ENCODE peak calls at places on chromosomes 6 and 20, in eight cellular contexts. I is SHP77, E is NCI-H774, S is IMR-90, D is GM04504, F is NCI-H1105 treated with DMSO at 0.1 percent for 48 hours, T is heart left ventricle, O is non-pigmented ciliary epithelial cell. N is an unnamed sample.

GRCh38 chr6:136524936-136525413 is 25.2 kb downstream of the MAP7 start:
- DNase-seq in I (peak), E (no peak), S (no peak), D (no peak), F (peak), T (no peak), O (no peak), N (no peak)

GRCh38 chr6:53066059-53066406 is 829 bp downstream of the FBXO9 start:
- DNase-seq in I (no peak), E (no peak), S (peak), D (no peak), F (peak), T (peak), O (no peak), N (peak)

GRCh38 chr6:146460941-146461340 is 82.7 kb upstream of the RAB32 start:
- DNase-seq in I (no peak), E (no peak), S (no peak), D (no peak), F (no peak), T (no peak), O (no peak), N (no peak)

GRCh38 chr6:158039178-158039557 is 57.5 kb downstream of the SYNJ2 start:
- DNase-seq in I (no peak), E (no peak), S (peak), D (no peak), F (no peak), T (no peak), O (no peak), N (no peak)

GRCh38 chr6:129713806-129714338 is 3.9 kb upstream of the ARHGAP18 start:
- DNase-seq in I (no peak), E (no peak), S (no peak), D (no peak), F (no peak), T (no peak), O (no peak), N (no peak)

GRCh38 chr6:47276377-47276776 is 33.3 kb downstream of the TNFRSF21 start:
- DNase-seq in I (no peak), E (no peak), S (peak), D (no peak), F (peak), T (no peak), O (no peak), N (no peak)

GRCh38 chr6:157528931-157529653 is 148.1 kb downstream of the ZDHHC14 start:
- DNase-seq in I (no peak), E (no peak), S (no peak), D (no peak), F (no peak), T (no peak), O (no peak), N (no peak)

GRCh38 chr6:50007821-50008220 is 14.0 kb downstream of the DEFB110 start:
- DNase-seq in I (no peak), E (no peak), S (peak), D (peak), F (no peak), T (no peak), O (peak), N (no peak)

GRCh38 chr6:6409397-6410030 is 89.1 kb upstream of the F13A1 start:
- DNase-seq in I (no peak), E (no peak), S (no peak), D (no peak), F (no peak), T (no peak), O (no peak), N (no peak)

GRCh38 chr6:130070747-130071146 is 52.4 kb downstream of the L3MBTL3 start:
- DNase-seq in I (no peak), E (no peak), S (no peak), D (no peak), F (peak), T (no peak), O (no peak), N (no peak)

GRCh38 chr6:34601706-34602105 is 45.6 kb upstream of the SPDEF start:
- DNase-seq in I (peak), E (no peak), S (no peak), D (no peak), F (peak), T (no peak), O (no peak), N (no peak)

GRCh38 chr6:56752009-56752408 is 109.3 kb upstream of the DST start:
- DNase-seq in I (no peak), E (no peak), S (peak), D (peak), F (no peak), T (no peak), O (no peak), N (no peak)

GRCh38 chr20:33014336-33015113 is 7.0 kb downstream of the BPIFB2 start:
- DNase-seq in I (no peak), E (no peak), S (no peak), D (no peak), F (no peak), T (no peak), O (no peak), N (no peak)

GRCh38 chr6:150928882-150929281 is 63.4 kb downstream of the MTHFD1L start:
- DNase-seq in I (no peak), E (no peak), S (no peak), D (no peak), F (no peak), T (no peak), O (no peak), N (no peak)

GRCh38 chr6:72272958-72273357 is 348.9 kb upstream of the KCNQ5 start:
- DNase-seq in I (no peak), E (no peak), S (peak), D (no peak), F (no peak), T (no peak), O (peak), N (no peak)

GRCh38 chr6:42197574-42198362 is 3.0 kb upstream of the GUCA1B start:
- DNase-seq in I (peak), E (no peak), S (peak), D (peak), F (no peak), T (no peak), O (no peak), N (no peak)

GRCh38 chr6:152341596-152341995 is 295.6 kb downstream of the SYNE1 start:
- DNase-seq in I (no peak), E (no peak), S (no peak), D (no peak), F (no peak), T (no peak), O (no peak), N (no peak)

GRCh38 chr6:15259766-15260098 is 13.9 kb downstream of the JARID2 start:
- DNase-seq in I (no peak), E (no peak), S (no peak), D (no peak), F (no peak), T (no peak), O (no peak), N (no peak)

GRCh38 chr6:105326216-105326615 is 76.7 kb downstream of the PREP start:
- DNase-seq in I (peak), E (peak), S (peak), D (no peak), F (peak), T (no peak), O (no peak), N (no peak)

GRCh38 chr20:25023316-25023715 is 30.8 kb upstream of the APMAP start:
- DNase-seq in I (no peak), E (no peak), S (no peak), D (no peak), F (no peak), T (peak), O (no peak), N (no peak)

GRCh38 chr6:11251553-11252358 is 19.3 kb upstream of the NEDD9 start:
- DNase-seq in I (no peak), E (no peak), S (peak), D (no peak), F (peak), T (peak), O (no peak), N (no peak)

GRCh38 chr20:3161316-3162079 is 1.8 kb upstream of the FASTKD5 start:
- DNase-seq in I (no peak), E (no peak), S (no peak), D (no peak), F (no peak), T (no peak), O (no peak), N (no peak)

GRCh38 chr6:107894821-107895396 is 63.1 kb downstream of the SEC63 start:
- DNase-seq in I (no peak), E (no peak), S (no peak), D (no peak), F (no peak), T (no peak), O (no peak), N (no peak)

GRCh38 chr20:51426879-51427624 is 115.5 kb downstream of the NFATC2 start:
- DNase-seq in I (no peak), E (no peak), S (no peak), D (no peak), F (no peak), T (no peak), O (no peak), N (no peak)

GRCh38 chr6:9620687-9621086 is 794.2 kb downstream of the TFAP2A start:
- DNase-seq in I (no peak), E (no peak), S (no peak), D (no peak), F (no peak), T (no peak), O (no peak), N (no peak)

GRCh38 chr6:42046491-42047219 is 3.7 kb upstream of the TAF8 start:
- DNase-seq in I (no peak), E (no peak), S (peak), D (no peak), F (no peak), T (no peak), O (no peak), N (no peak)

GRCh38 chr6:33492093-33492492 is 37.7 kb downstream of the ZBTB9 start:
- DNase-seq in I (no peak), E (no peak), S (no peak), D (no peak), F (no peak), T (no peak), O (no peak), N (no peak)

GRCh38 chr6:33880104-33880678 is 76.4 kb upstream of the MLN start:
- DNase-seq in I (no peak), E (no peak), S (no peak), D (no peak), F (no peak), T (no peak), O (no peak), N (no peak)

GRCh38 chr6:11803596-11803981 is 25.0 kb upstream of the ADTRP start:
- DNase-seq in I (no peak), E (no peak), S (no peak), D (no peak), F (no peak), T (no peak), O (no peak), N (no peak)

GRCh38 chr6:24240380-24240779 is 114.4 kb downstream of the NRSN1 start:
- DNase-seq in I (no peak), E (no peak), S (no peak), D (no peak), F (no peak), T (no peak), O (no peak), N (no peak)

GRCh38 chr6:39790772-39791171 is 1.4 kb upstream of the DAAM2 start:
- DNase-seq in I (no peak), E (no peak), S (peak), D (no peak), F (no peak), T (no peak), O (no peak), N (no peak)

GRCh38 chr20:31868853-31869672 is 1.3 kb downstream of the DUSP15 start:
- DNase-seq in I (no peak), E (no peak), S (no peak), D (no peak), F (no peak), T (no peak), O (no peak), N (no peak)

GRCh38 chr6:37809144-37809543 is 10.4 kb upstream of the ZFAND3 start:
- DNase-seq in I (no peak), E (no peak), S (peak), D (no peak), F (no peak), T (no peak), O (no peak), N (no peak)

GRCh38 chr6:161407581-161407980 is 133.7 kb upstream of the AGPAT4 start:
- DNase-seq in I (no peak), E (no peak), S (peak), D (peak), F (no peak), T (no peak), O (no peak), N (no peak)

GRCh38 chr6:139436521-139437348 is 62.3 kb upstream of the CITED2 start:
- DNase-seq in I (no peak), E (no peak), S (no peak), D (no peak), F (no peak), T (no peak), O (no peak), N (no peak)

GRCh38 chr20:50992336-50992732 is 30.6 kb downstream of the KCNG1 start:
- DNase-seq in I (no peak), E (no peak), S (no peak), D (no peak), F (no peak), T (no peak), O (no peak), N (no peak)

GRCh38 chr6:22448311-22448711 is 121.1 kb upstream of the HDGFL1 start:
- DNase-seq in I (no peak), E (no peak), S (peak), D (no peak), F (no peak), T (no peak), O (peak), N (no peak)

GRCh38 chr6:78611097-78611625 is 256.2 kb upstream of the IRAK1BP1 start:
- DNase-seq in I (no peak), E (no peak), S (no peak), D (no peak), F (peak), T (no peak), O (no peak), N (no peak)

GRCh38 chr20:59004763-59005522 is 2.1 kb downstream of the CTSZ start:
- DNase-seq in I (no peak), E (no peak), S (no peak), D (no peak), F (peak), T (peak), O (no peak), N (no peak)